ENCODE peak calls at places on chromosomes 6 and 20, in seven cellular contexts. J is left lung, G is nephron progenitor cell, X is lower lobe of right lung, A is astrocyte, P is lower leg skin, S is epithelial cell of esophagus. F is an unnamed sample.

GRCh38 chr6:142692942-142693341 is 252.0 kb downstream of the HIVEP2 start:
- DNase-seq in J (peak), G (peak), X (peak), A (peak), P (peak), S (peak), F (peak)

GRCh38 chr20:58690851-58691250 is 1.7 kb upstream of the NPEPL1 start:
- DNase-seq in J (no peak), G (no peak), X (no peak), A (peak), P (peak), S (no peak), F (no peak)

GRCh38 chr6:168865-169455 is 123.3 kb upstream of the DUSP22 start:
- DNase-seq in J (no peak), G (no peak), X (no peak), A (peak), P (no peak), S (peak), F (peak)

GRCh38 chr6:149323925-149324324 is 6.4 kb downstream of the TAB2 start:
- DNase-seq in J (no peak), G (no peak), X (no peak), A (no peak), P (no peak), S (no peak), F (no peak)

GRCh38 chr6:19303381-19303780 is 533.8 kb upstream of the ID4 start:
- DNase-seq in J (peak), G (no peak), X (no peak), A (peak), P (no peak), S (no peak), F (no peak)

GRCh38 chr20:19784511-19785172 is 26.6 kb downstream of the RIN2 start:
- DNase-seq in J (peak), G (peak), X (peak), A (peak), P (no peak), S (peak), F (no peak)

GRCh38 chr20:22775671-22776139 is 191.3 kb upstream of the FOXA2 start:
- DNase-seq in J (no peak), G (no peak), X (no peak), A (peak), P (no peak), S (peak), F (peak)

GRCh38 chr20:37486186-37486999 is 34.7 kb upstream of the NNAT start:
- DNase-seq in J (no peak), G (no peak), X (no peak), A (no peak), P (peak), S (no peak), F (no peak)

GRCh38 chr20:57024849-57025248 is 241.6 kb downstream of the BMP7 start:
- DNase-seq in J (no peak), G (no peak), X (no peak), A (no peak), P (no peak), S (no peak), F (no peak)

GRCh38 chr20:36439731-36440072 is 101.6 kb upstream of the MYL9 start:
- DNase-seq in J (no peak), G (no peak), X (no peak), A (no peak), P (no peak), S (no peak), F (no peak)
- TF ChIP-seq CTCF in J (peak), G (peak), X (no peak), A (no peak), P (no peak), S (no peak), F (no peak)

GRCh38 chr6:2807342-2808090 is 34.1 kb downstream of the SERPINB1 start:
- DNase-seq in J (no peak), G (no peak), X (no peak), A (no peak), P (no peak), S (peak), F (no peak)

GRCh38 chr6:2812695-2813094 is 29.0 kb downstream of the SERPINB1 start:
- DNase-seq in J (no peak), G (no peak), X (no peak), A (no peak), P (no peak), S (no peak), F (no peak)

GRCh38 chr6:2809015-2809414 is 32.6 kb downstream of the SERPINB1 start:
- DNase-seq in J (no peak), G (no peak), X (no peak), A (no peak), P (no peak), S (no peak), F (no peak)

GRCh38 chr6:2806664-2807063 is 35.0 kb downstream of the SERPINB1 start:
- DNase-seq in J (no peak), G (no peak), X (no peak), A (no peak), P (no peak), S (no peak), F (no peak)

DNA sequence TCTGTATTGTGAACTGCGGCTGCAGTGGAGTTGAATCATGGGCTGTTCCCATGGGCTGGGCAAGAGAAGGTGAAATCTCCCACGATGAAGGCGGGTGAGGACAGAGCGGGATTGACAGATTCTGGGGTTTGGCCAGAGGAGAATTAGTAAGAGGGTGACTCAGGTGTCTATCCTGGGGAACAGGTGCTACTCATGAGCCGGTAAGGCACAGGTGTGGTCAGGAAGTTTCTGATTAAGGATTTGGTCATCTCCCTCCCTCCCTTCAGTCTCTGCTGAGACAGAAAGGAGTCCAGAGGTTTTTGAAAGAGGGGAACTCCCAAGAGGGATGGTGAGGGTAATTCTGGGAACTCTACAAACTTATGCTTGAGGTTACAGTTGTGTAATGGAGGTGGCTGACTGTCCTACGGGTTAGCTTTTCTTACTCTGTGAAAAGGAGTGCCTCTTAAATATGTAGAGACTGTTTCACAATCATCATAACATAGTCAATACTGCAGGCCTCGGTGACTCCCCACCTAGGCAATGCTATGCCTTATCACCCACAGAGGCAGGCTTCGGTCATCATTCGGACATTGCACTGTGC is 31.5 kb downstream of the SERPINB1 start:
- DNase-seq in J (no peak), G (no peak), X (no peak), A (no peak), P (no peak), S (peak), F (no peak)
- TF ChIP-seq CTCF in J (no peak), G (no peak), X (no peak), A (no peak), P (no peak), S (no peak), F (no peak)

GRCh38 chr6:79466222-79466834 is 70.9 kb downstream of the LCA5 start:
- DNase-seq in J (no peak), G (no peak), X (no peak), A (no peak), P (no peak), S (peak), F (no peak)
- TF ChIP-seq CTCF in J (no peak), G (peak), X (peak), A (peak), P (no peak), S (peak), F (peak)

GRCh38 chr6:78861509-78861908 is 5.8 kb upstream of the IRAK1BP1 start:
- DNase-seq in J (no peak), G (no peak), X (no peak), A (no peak), P (no peak), S (peak), F (no peak)
- TF ChIP-seq CTCF in J (no peak), G (no peak), X (no peak), A (no peak), P (no peak), S (peak), F (no peak)

GRCh38 chr6:65221153-65221552 is 485.9 kb downstream of the EYS start:
- DNase-seq in J (no peak), G (no peak), X (no peak), A (no peak), P (no peak), S (no peak), F (no peak)
- TF ChIP-seq CTCF in J (no peak), G (no peak), X (no peak), A (no peak), P (no peak), S (no peak), F (no peak)

GRCh38 chr6:156359912-156360311 is 417.3 kb upstream of the ARID1B start:
- DNase-seq in J (no peak), G (no peak), X (no peak), A (no peak), P (no peak), S (no peak), F (no peak)
- TF ChIP-seq CTCF in J (no peak), G (no peak), X (no peak), A (no peak), P (no peak), S (no peak), F (no peak)

GRCh38 chr6:25100288-25100687 is 164.5 kb upstream of the RIPOR2 start:
- DNase-seq in J (no peak), G (no peak), X (no peak), A (no peak), P (no peak), S (peak), F (no peak)
- TF ChIP-seq CTCF in J (no peak), G (no peak), X (no peak), A (no peak), P (no peak), S (no peak), F (no peak)

F was measured in epithelial cell of proximal tubule.